ENCODE peak calls at places on chromosomes 13 and 19, in six cellular contexts. F, Y, G, D, E and P are unnamed samples.

GRCh38 chr19:44635581-44636438 is 7.9 kb upstream of the PVR start:
- DNase-seq in F (no peak), Y (no peak), G (no peak), D (no peak), E (no peak), P (no peak)

GRCh38 chr13:41327994-41328778 is 17.1 kb downstream of the NAA16 start:
- DNase-seq in F (no peak), Y (no peak), G (no peak), D (no peak), E (no peak), P (no peak)

GRCh38 chr19:32189956-32190706 is 155.3 kb upstream of the ZNF507 start:
- DNase-seq in F (no peak), Y (no peak), G (no peak), D (no peak), E (no peak), P (no peak)

GRCh38 chr19:8252922-8253589 is 43.9 kb downstream of the CERS4 start:
- DNase-seq in F (peak), Y (peak), G (peak), D (peak), E (peak), P (peak)

GRCh38 chr13:32311188-32311897 is 3.8 kb downstream of the ZAR1L start:
- DNase-seq in F (no peak), Y (no peak), G (no peak), D (no peak), E (no peak), P (no peak)

GRCh38 chr19:40229484-40229883 is 3.0 kb upstream of the CCNP start:
- DNase-seq in F (no peak), Y (no peak), G (no peak), D (no peak), E (no peak), P (no peak)

GRCh38 chr13:59774511-59774911 is 389.2 kb downstream of the DIAPH3 start:
- DNase-seq in F (no peak), Y (peak), G (no peak), D (no peak), E (no peak), P (no peak)

GRCh38 chr13:100438059-100438788 is 150.4 kb downstream of the GGACT start:
- DNase-seq in F (no peak), Y (no peak), G (no peak), D (no peak), E (no peak), P (no peak)

GRCh38 chr19:52923782-52924593 is 760 bp upstream of the ZNF888 start:
- DNase-seq in F (no peak), Y (peak), G (peak), D (no peak), E (no peak), P (no peak)

GRCh38 chr13:80227645-80228044 is 113.3 kb downstream of the SPRY2 start:
- DNase-seq in F (no peak), Y (no peak), G (no peak), D (no peak), E (no peak), P (no peak)

GRCh38 chr13:81116461-81117282 is 775.7 kb upstream of the SPRY2 start:
- DNase-seq in F (no peak), Y (no peak), G (no peak), D (no peak), E (no peak), P (no peak)

GRCh38 chr19:1847348-1847683 is 967 bp downstream of the REXO1 start:
- DNase-seq in F (no peak), Y (no peak), G (no peak), D (no peak), E (no peak), P (no peak)

GRCh38 chr13:99465454-99465853 is 35.8 kb upstream of the TM9SF2 start:
- DNase-seq in F (no peak), Y (no peak), G (no peak), D (no peak), E (no peak), P (no peak)

GRCh38 chr19:57338798-57339378 is 12.2 kb upstream of the ZNF304 start:
- DNase-seq in F (no peak), Y (no peak), G (no peak), D (no peak), E (no peak), P (no peak)

GRCh38 chr19:5314012-5314906 is 26.4 kb downstream of the PTPRS start:
- DNase-seq in F (no peak), Y (peak), G (peak), D (no peak), E (no peak), P (no peak)

GRCh38 chr19:45507864-45508680 is 793 bp downstream of the VASP start:
- DNase-seq in F (no peak), Y (no peak), G (peak), D (no peak), E (no peak), P (no peak)

GRCh38 chr13:49241296-49241695 is 6.4 kb upstream of the CDADC1 start:
- DNase-seq in F (no peak), Y (no peak), G (no peak), D (no peak), E (no peak), P (no peak)

GRCh38 chr19:6415592-6416190 is 8.9 kb downstream of the KHSRP start:
- DNase-seq in F (no peak), Y (no peak), G (no peak), D (no peak), E (no peak), P (no peak)

GRCh38 chr13:80131204-80131603 is 209.7 kb downstream of the SPRY2 start:
- DNase-seq in F (no peak), Y (no peak), G (no peak), D (peak), E (no peak), P (no peak)

GRCh38 chr13:27117158-27117557 is 54.5 kb downstream of the USP12 start:
- DNase-seq in F (no peak), Y (no peak), G (no peak), D (no peak), E (no peak), P (no peak)

GRCh38 chr19:44626067-44626624 is 12.8 kb downstream of the IGSF23 start:
- DNase-seq in F (no peak), Y (peak), G (no peak), D (no peak), E (no peak), P (peak)

GRCh38 chr19:30446844-30447243 is 74.7 kb downstream of the ZNF536 start:
- DNase-seq in F (no peak), Y (no peak), G (no peak), D (no peak), E (no peak), P (no peak)

GRCh38 chr19:1685046-1685445 is 32.6 kb upstream of the TCF3 start:
- DNase-seq in F (no peak), Y (no peak), G (peak), D (peak), E (no peak), P (no peak)

GRCh38 chr19:8389891-8390616 is at the start of gene RAB11B:
- DNase-seq in F (peak), Y (peak), G (peak), D (peak), E (peak), P (peak)

GRCh38 chr13:87680298-87680697 is 9.1 kb downstream of the SLITRK5 start:
- DNase-seq in F (no peak), Y (no peak), G (no peak), D (peak), E (no peak), P (no peak)

GRCh38 chr13:96052655-96053002 is 572 bp downstream of the UGGT2 start:
- DNase-seq in F (no peak), Y (peak), G (peak), D (peak), E (peak), P (peak)

GRCh38 chr13:109665211-109665610 is 121.2 kb downstream of the IRS2 start:
- DNase-seq in F (no peak), Y (no peak), G (no peak), D (peak), E (no peak), P (no peak)

GRCh38 chr19:17765069-17765618 is 13.9 kb downstream of the FCHO1 start:
- DNase-seq in F (no peak), Y (peak), G (no peak), D (no peak), E (no peak), P (no peak)
- TF ChIP-seq YY1 in F (no peak), Y (no peak), G (no peak), D (no peak), E (no peak), P (no peak)

GRCh38 chr19:34664870-34665269 is 12.1 kb downstream of the SCGB2B2 start:
- DNase-seq in F (no peak), Y (no peak), G (no peak), D (no peak), E (no peak), P (no peak)

GRCh38 chr19:34664168-34664567 is 12.8 kb downstream of the SCGB2B2 start:
- DNase-seq in F (no peak), Y (no peak), G (no peak), D (no peak), E (no peak), P (no peak)

GRCh38 chr19:34661357-34661756 is 15.6 kb downstream of the SCGB2B2 start:
- DNase-seq in F (no peak), Y (no peak), G (no peak), D (no peak), E (no peak), P (no peak)

GRCh38 chr19:34666200-34666957 is 10.6 kb downstream of the SCGB2B2 start:
- DNase-seq in F (no peak), Y (no peak), G (no peak), D (no peak), E (no peak), P (no peak)

DNA sequence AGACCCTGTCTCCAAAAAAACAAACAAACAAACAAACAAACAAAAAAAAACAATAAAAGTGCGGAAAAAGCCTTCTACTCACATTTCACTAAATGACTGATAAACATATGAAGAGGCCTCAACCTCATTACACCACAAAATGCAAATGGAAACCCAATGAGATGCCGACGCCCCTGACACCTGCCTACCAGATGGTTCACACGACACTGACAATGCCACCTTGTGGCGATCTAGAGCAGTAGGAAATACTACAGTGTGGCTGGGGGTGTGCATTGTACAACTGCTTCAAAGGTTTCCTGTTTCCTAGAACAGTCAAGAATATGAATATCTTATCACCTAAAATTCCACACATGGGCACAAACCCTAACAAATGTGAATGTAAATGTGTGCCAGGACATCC is 14.0 kb downstream of the SCGB2B2 start:
- DNase-seq in F (peak), Y (peak), G (peak), D (peak), E (no peak), P (peak)
- TF ChIP-seq MAX in F (peak), Y (no peak), G (no peak), D (no peak), E (no peak), P (peak)

GRCh38 chr19:16180611-16181010 is 4.6 kb upstream of the FAM32A start:
- DNase-seq in F (no peak), Y (no peak), G (no peak), D (no peak), E (no peak), P (no peak)
- H3K27ac ChIP-seq in F (no peak), Y (no peak), G (no peak), D (no peak), E (no peak), P (no peak)

DNA sequence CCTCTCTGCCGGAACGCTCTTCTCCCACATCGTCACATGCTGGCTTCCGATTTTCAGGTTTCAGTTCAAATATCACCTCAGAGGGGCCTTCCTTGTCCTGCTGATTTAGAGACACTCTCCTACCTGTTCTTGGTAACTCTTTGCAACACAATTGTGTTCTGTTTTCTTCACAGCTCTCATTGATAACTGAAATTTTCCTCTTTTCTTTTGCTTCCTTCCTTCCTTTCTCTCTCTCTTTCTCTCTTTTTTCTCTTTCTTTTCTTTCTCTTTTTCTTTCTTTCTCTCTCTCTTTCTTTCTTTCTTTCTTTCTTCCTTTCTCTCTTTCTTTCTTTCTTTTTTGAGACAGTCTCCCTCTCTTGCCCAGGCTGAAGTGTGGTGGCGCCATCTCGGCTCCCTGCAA is 12.0 kb upstream of the LRRC4B start:
- DNase-seq in F (no peak), Y (no peak), G (no peak), D (no peak), E (no peak), P (no peak)
- TF ChIP-seq YY1 in F (no peak), Y (no peak), G (no peak), D (no peak), E (no peak), P (no peak)

DNA sequence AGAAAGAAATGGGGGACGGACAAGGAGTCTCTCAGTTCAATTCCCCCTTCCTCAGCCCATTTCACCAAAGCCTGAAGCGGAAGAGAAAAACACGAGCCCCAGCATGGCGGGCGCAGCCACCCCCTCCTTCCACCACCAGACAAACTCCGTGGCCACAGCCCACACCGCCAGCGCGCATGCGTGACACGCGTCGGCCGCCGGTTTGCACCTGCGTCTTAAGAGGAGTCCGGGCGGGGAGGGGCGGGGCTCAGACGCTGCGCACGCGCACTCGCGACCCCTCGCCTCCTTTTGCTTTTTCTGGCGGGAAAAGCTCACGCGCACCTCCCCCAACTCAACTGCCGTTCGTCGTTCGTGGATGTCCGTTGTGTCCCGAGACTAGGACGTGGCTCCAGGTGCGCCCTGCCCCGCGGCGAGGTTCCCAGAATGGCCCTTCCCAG is at the start of gene KASH5:
- DNase-seq in F (no peak), Y (no peak), G (peak), D (peak), E (no peak), P (no peak)
- TF ChIP-seq MAX in F (no peak), Y (no peak), G (no peak), D (peak), E (no peak), P (no peak)

DNA sequence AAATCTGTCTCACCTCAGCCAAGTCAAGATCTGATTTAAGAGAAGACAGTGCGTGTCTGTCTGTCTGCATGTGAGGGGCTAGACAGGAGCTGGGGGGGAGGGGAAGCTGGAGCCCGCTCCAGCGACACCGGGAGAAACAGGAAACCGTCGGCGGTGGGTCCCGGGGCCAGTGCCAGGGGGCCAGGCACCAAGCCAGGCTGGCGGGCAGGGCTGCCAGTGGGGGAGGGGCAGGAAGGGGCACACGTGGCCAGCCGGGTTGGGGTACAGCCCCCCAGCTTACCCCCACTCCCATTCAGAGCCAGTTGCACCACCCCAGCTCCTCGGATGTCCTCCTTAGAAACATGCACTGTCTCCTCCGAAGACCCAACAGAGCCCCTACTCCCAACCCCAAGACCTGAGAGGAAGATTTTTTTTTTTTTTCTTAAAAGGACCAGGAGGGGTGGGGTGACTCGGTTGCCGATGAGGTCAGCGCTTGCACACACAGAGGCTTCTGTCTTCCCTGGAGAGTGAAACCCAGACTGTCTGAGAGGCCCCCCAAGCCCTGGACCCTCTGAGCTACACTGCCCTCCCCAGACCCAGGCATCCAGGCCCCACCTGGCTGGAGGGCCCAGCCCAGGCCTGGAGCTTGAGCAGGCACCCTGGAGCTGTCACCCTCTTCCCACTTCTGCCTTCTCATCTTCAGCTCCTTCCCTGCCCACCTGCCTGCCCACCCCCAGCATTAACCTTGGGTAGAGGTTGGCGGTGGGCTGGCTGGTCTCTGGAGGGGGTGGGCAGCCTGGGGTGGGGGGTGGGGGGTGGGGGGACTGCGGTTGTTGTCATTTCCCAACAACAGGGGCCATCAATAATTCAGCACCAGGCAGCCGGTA is 4.0 kb downstream of the ERF start:
- DNase-seq in F (no peak), Y (no peak), G (no peak), D (peak), E (no peak), P (no peak)
- H3K27ac ChIP-seq in F (no peak), Y (no peak), G (no peak), D (peak), E (no peak), P (peak)

GRCh38 chr13:103188688-103189326 is 122.6 kb upstream of the SLC10A2 start:
- DNase-seq in F (no peak), Y (no peak), G (no peak), D (peak), E (no peak), P (no peak)
- TF ChIP-seq YY1 in F (no peak), Y (no peak), G (no peak), D (no peak), E (no peak), P (no peak)